ENCODE peak calls at places on chromosomes 16 and 17, in seven cellular contexts. One of them, this sample, is unnamed.

GRCh38 chr16:88651989-88652762 is 1.3 kb upstream of the CYBA start:
- DNase-seq in Peyer's patch: no peak
- DNase-seq in H9: no peak
- DNase-seq in neural progenitor cell: no peak
- DNase-seq in colonic mucosa: no peak
- DNase-seq in astrocyte: no peak
- DNase-seq in tibial artery: no peak
- DNase-seq in this sample: no peak

GRCh38 chr17:42819939-42820535 is 4.0 kb downstream of the BECN1 start:
- DNase-seq in Peyer's patch: peak; percentile 72
- DNase-seq in astrocyte: no peak
- DNase-seq in tibial artery: no peak
- DNase-seq in neural progenitor cell: peak; percentile 88
- DNase-seq in H9: peak; percentile 89
- DNase-seq in colonic mucosa: peak; percentile 55
- DNase-seq in this sample: no peak

GRCh38 chr17:48647103-48647963 is 21.2 kb upstream of the HOXB9 start:
- DNase-seq in H9: peak; percentile 87
- DNase-seq in astrocyte: no peak
- DNase-seq in colonic mucosa: peak; percentile 66
- DNase-seq in Peyer's patch: no peak
- DNase-seq in neural progenitor cell: peak; percentile 45
- DNase-seq in tibial artery: no peak
- DNase-seq in this sample: no peak

GRCh38 chr17:12667299-12667958 is 1.7 kb downstream of the MYOCD start:
- DNase-seq in tibial artery: no peak
- DNase-seq in colonic mucosa: no peak
- DNase-seq in H9: peak; percentile 78
- DNase-seq in astrocyte: peak; percentile 38
- DNase-seq in Peyer's patch: no peak
- DNase-seq in neural progenitor cell: peak; percentile 85
- DNase-seq in this sample: peak; percentile 81

GRCh38 chr17:67629963-67630320 is 87.8 kb upstream of the NOL11 start:
- DNase-seq in astrocyte: peak; percentile 30
- DNase-seq in H9: no peak
- DNase-seq in colonic mucosa: no peak
- DNase-seq in tibial artery: no peak
- DNase-seq in neural progenitor cell: peak; percentile 37
- DNase-seq in Peyer's patch: no peak
- DNase-seq in this sample: no peak

GRCh38 chr17:62919388-62919787 is 46.6 kb upstream of the TANC2 start:
- DNase-seq in colonic mucosa: no peak
- DNase-seq in astrocyte: peak; percentile 93
- DNase-seq in Peyer's patch: no peak
- DNase-seq in H9: no peak
- DNase-seq in neural progenitor cell: no peak
- DNase-seq in tibial artery: no peak
- DNase-seq in this sample: no peak

GRCh38 chr17:10384175-10384574 is 11.4 kb upstream of the MYH13 start:
- DNase-seq in astrocyte: no peak
- DNase-seq in neural progenitor cell: peak; percentile 73
- DNase-seq in tibial artery: no peak
- DNase-seq in Peyer's patch: no peak
- DNase-seq in H9: no peak
- DNase-seq in colonic mucosa: no peak
- DNase-seq in this sample: no peak

GRCh38 chr16:9177861-9178260 is 86.4 kb downstream of the HAPSTR1 start:
- DNase-seq in H9: no peak
- DNase-seq in tibial artery: no peak
- DNase-seq in astrocyte: no peak
- DNase-seq in colonic mucosa: no peak
- DNase-seq in Peyer's patch: no peak
- DNase-seq in neural progenitor cell: no peak
- DNase-seq in this sample: no peak

GRCh38 chr17:28741358-28742349 is 2.2 kb upstream of the TRAF4 start:
- DNase-seq in astrocyte: no peak
- DNase-seq in H9: no peak
- DNase-seq in Peyer's patch: no peak
- DNase-seq in neural progenitor cell: no peak
- DNase-seq in tibial artery: no peak
- DNase-seq in colonic mucosa: peak; percentile 53
- DNase-seq in this sample: no peak

GRCh38 chr16:82063456-82064082 is 28.5 kb downstream of the HSD17B2 start:
- DNase-seq in H9: no peak
- DNase-seq in Peyer's patch: no peak
- DNase-seq in neural progenitor cell: no peak
- DNase-seq in astrocyte: no peak
- DNase-seq in tibial artery: no peak
- DNase-seq in colonic mucosa: no peak
- DNase-seq in this sample: no peak

GRCh38 chr17:49926886-49927285 is 42.1 kb upstream of the DLX4 start:
- DNase-seq in astrocyte: no peak
- DNase-seq in neural progenitor cell: no peak
- DNase-seq in colonic mucosa: no peak
- DNase-seq in tibial artery: peak; percentile 82
- DNase-seq in Peyer's patch: no peak
- DNase-seq in H9: no peak
- DNase-seq in this sample: peak; percentile 85

GRCh38 chr17:596763-597644 is 117.6 kb downstream of the VPS53 start:
- DNase-seq in astrocyte: peak; percentile 94
- DNase-seq in tibial artery: no peak
- DNase-seq in Peyer's patch: no peak
- DNase-seq in colonic mucosa: no peak
- DNase-seq in H9: no peak
- DNase-seq in neural progenitor cell: no peak
- DNase-seq in this sample: no peak

GRCh38 chr16:89072216-89073130 is 21.2 kb upstream of the ACSF3 start:
- DNase-seq in colonic mucosa: no peak
- DNase-seq in astrocyte: no peak
- DNase-seq in neural progenitor cell: no peak
- DNase-seq in Peyer's patch: no peak
- DNase-seq in H9: no peak
- DNase-seq in tibial artery: no peak
- DNase-seq in this sample: no peak

GRCh38 chr17:37490638-37491614 is 1.2 kb downstream of the DUSP14 start:
- DNase-seq in neural progenitor cell: peak; percentile 70
- DNase-seq in colonic mucosa: peak; percentile 29
- DNase-seq in astrocyte: peak; percentile 84
- DNase-seq in Peyer's patch: no peak
- DNase-seq in tibial artery: peak; percentile 79
- DNase-seq in H9: peak; percentile 81
- DNase-seq in this sample: no peak

GRCh38 chr17:56786989-56787482 is 46.7 kb downstream of the C17orf67 start:
- DNase-seq in neural progenitor cell: no peak
- DNase-seq in H9: no peak
- DNase-seq in colonic mucosa: no peak
- DNase-seq in tibial artery: no peak
- DNase-seq in Peyer's patch: no peak
- DNase-seq in astrocyte: peak; percentile 96
- DNase-seq in this sample: no peak

DNA sequence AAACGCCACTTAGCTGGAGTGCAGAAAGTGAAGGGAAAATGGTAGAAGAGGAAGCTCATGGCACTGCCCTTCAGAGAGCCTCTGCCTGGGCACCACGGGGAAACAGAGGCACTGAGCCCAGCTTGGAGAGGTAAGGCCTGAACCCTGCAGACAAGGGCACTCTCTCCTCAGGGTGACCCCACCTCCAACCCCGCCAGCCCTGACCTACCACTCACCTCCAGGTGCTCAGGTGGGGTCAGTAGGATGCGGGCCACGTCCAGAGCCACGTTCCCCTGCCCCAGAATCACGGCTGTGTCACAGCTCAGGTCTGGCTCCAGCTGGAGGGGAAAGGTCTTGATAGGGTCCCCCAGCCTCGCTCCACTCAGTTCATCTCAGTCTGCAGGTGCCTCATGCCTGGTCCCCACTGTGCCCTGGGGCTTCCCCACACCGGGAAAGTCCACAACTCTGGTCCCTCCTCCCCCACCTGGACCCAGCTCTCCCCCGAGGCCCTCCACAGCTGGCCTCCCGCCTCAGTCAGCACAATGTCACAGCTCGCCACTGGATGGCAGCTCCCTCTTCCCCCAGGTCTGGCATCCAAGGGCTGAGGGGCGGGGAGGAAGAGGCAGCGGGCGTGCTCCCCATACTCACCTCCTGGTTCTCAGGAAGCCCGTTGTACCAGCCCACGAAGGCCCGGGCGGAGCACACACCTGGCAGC is 6.0 kb upstream of the GRIN2C start:
- DNase-seq in astrocyte: no peak
- DNase-seq in colonic mucosa: no peak
- DNase-seq in tibial artery: no peak
- DNase-seq in H9: peak; percentile 69
- DNase-seq in Peyer's patch: no peak
- DNase-seq in neural progenitor cell: no peak
- DNase-seq in this sample: no peak
- TF ChIP-seq CTCF in astrocyte: no peak
- TF ChIP-seq CTCF in colonic mucosa: no peak
- TF ChIP-seq CTCF in tibial artery: no peak
- TF ChIP-seq CTCF in H9: no peak
- TF ChIP-seq CTCF in Peyer's patch: no peak
- TF ChIP-seq CTCF in neural progenitor cell: no peak
- TF ChIP-seq CTCF in this sample: no peak

GRCh38 chr17:79091373-79091670 is 16.7 kb downstream of the ENGASE start:
- DNase-seq in astrocyte: no peak
- DNase-seq in colonic mucosa: no peak
- DNase-seq in Peyer's patch: no peak
- DNase-seq in tibial artery: no peak
- DNase-seq in neural progenitor cell: no peak
- DNase-seq in H9: no peak
- DNase-seq in this sample: no peak
- H3K27me3 ChIP-seq in astrocyte: no peaks in the 10 kb centered on the region
- H3K27me3 ChIP-seq in colonic mucosa: peaks cover 4% of the 10 kb centered on the region
- H3K27me3 ChIP-seq in Peyer's patch: peaks cover 4% of the 10 kb centered on the region
- H3K27me3 ChIP-seq in tibial artery: peaks cover 68% of the 10 kb centered on the region
- H3K27me3 ChIP-seq in neural progenitor cell: peaks cover 2% of the 10 kb centered on the region
- H3K27me3 ChIP-seq in H9: no peaks in the 10 kb centered on the region
- H3K27me3 ChIP-seq in this sample: no peaks in the 10 kb centered on the region

GRCh38 chr16:65684230-65684629 is 562.4 kb upstream of the CDH11 start:
- DNase-seq in tibial artery: no peak
- DNase-seq in Peyer's patch: no peak
- DNase-seq in neural progenitor cell: no peak
- DNase-seq in astrocyte: no peak
- DNase-seq in colonic mucosa: no peak
- DNase-seq in H9: no peak
- DNase-seq in this sample: no peak
- TF ChIP-seq CTCF in tibial artery: no peak
- TF ChIP-seq CTCF in Peyer's patch: no peak
- TF ChIP-seq CTCF in neural progenitor cell: peak; percentile 35
- TF ChIP-seq CTCF in astrocyte: peak; percentile 19
- TF ChIP-seq CTCF in colonic mucosa: no peak
- TF ChIP-seq CTCF in H9: peak; percentile 59
- TF ChIP-seq CTCF in this sample: no peak

GRCh38 chr16:66133641-66134402 is 232.7 kb upstream of the CDH5 start:
- DNase-seq in tibial artery: no peak
- DNase-seq in neural progenitor cell: no peak
- DNase-seq in H9: no peak
- DNase-seq in colonic mucosa: no peak
- DNase-seq in Peyer's patch: no peak
- DNase-seq in astrocyte: peak; percentile 79
- DNase-seq in this sample: no peak

GRCh38 chr16:66130296-66130910 is 236.1 kb upstream of the CDH5 start:
- DNase-seq in tibial artery: no peak
- DNase-seq in Peyer's patch: no peak
- DNase-seq in H9: no peak
- DNase-seq in colonic mucosa: no peak
- DNase-seq in astrocyte: peak; percentile 92
- DNase-seq in neural progenitor cell: no peak
- DNase-seq in this sample: no peak

GRCh38 chr16:66131156-66131807 is 235.2 kb upstream of the CDH5 start:
- DNase-seq in colonic mucosa: no peak
- DNase-seq in astrocyte: peak; percentile 81
- DNase-seq in H9: no peak
- DNase-seq in tibial artery: no peak
- DNase-seq in neural progenitor cell: no peak
- DNase-seq in Peyer's patch: no peak
- DNase-seq in this sample: no peak

GRCh38 chr16:66129196-66129595 is 237.3 kb upstream of the CDH5 start:
- DNase-seq in neural progenitor cell: no peak
- DNase-seq in colonic mucosa: no peak
- DNase-seq in astrocyte: no peak
- DNase-seq in Peyer's patch: no peak
- DNase-seq in tibial artery: no peak
- DNase-seq in H9: no peak
- DNase-seq in this sample: no peak

DNA sequence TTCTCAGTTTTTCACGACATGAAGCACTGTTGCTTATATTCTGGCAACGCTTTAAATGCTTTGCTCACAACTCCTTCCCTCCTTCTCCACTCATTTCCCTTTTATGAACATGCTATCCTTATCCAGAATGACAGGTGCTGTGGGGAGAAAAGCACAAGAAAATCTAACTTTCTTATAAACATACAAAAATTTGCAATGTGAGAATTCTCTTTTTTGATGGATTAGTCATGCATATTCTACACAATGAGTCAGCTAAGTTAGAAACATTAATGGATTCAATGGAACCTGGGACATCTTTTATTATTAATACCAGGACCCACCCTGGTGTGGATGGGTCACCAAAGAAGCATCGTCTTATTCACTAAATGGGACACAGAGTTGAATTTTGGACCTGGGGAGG is 234.6 kb upstream of the CDH5 start:
- DNase-seq in colonic mucosa: no peak
- DNase-seq in astrocyte: peak; percentile 68
- DNase-seq in Peyer's patch: no peak
- DNase-seq in tibial artery: no peak
- DNase-seq in H9: no peak
- DNase-seq in neural progenitor cell: no peak
- DNase-seq in this sample: no peak
- H3K27me3 ChIP-seq in colonic mucosa: peaks cover 12% of the 10 kb centered on the region
- H3K27me3 ChIP-seq in astrocyte: no peaks in the 10 kb centered on the region
- H3K27me3 ChIP-seq in Peyer's patch: no peaks in the 10 kb centered on the region
- H3K27me3 ChIP-seq in tibial artery: no peaks in the 10 kb centered on the region
- H3K27me3 ChIP-seq in H9: no peaks in the 10 kb centered on the region
- H3K27me3 ChIP-seq in neural progenitor cell: peaks cover 18% of the 10 kb centered on the region
- H3K27me3 ChIP-seq in this sample: no peaks in the 10 kb centered on the region